ENCODE peak calls at places on chromosomes 4 and X, in ten cellular contexts. One of them, this sample, is unnamed.

GRCh38 chr4:3879681-3880594 is 113.8 kb downstream of the ADRA2C start:
- DNase-seq in NCI-H1417: peak
- DNase-seq in activated CD8-positive, alpha-beta memory T cell treated with anti-CD3 and anti-CD28 coated beads for 24 hours: peak
- DNase-seq in HFF-Myc: no peak
- DNase-seq in heart right ventricle: no peak
- DNase-seq in RPMI7951: no peak
- DNase-seq in cardiac muscle cell: no peak
- DNase-seq in activated CD4-positive, alpha-beta T cell treated with anti-CD3 and anti-CD28 coated beads, Interleukin-2, amount 50 U/mL, for 1 hour: peak
- DNase-seq in HEK293T: no peak
- DNase-seq in HT1080: no peak
- DNase-seq in this sample: no peak

GRCh38 chr4:74638689-74639088 is 155.6 kb downstream of the BTC start:
- DNase-seq in cardiac muscle cell: peak
- DNase-seq in NCI-H1417: no peak
- DNase-seq in heart right ventricle: no peak
- DNase-seq in activated CD8-positive, alpha-beta memory T cell treated with anti-CD3 and anti-CD28 coated beads for 24 hours: no peak
- DNase-seq in HFF-Myc: no peak
- DNase-seq in activated CD4-positive, alpha-beta T cell treated with anti-CD3 and anti-CD28 coated beads, Interleukin-2, amount 50 U/mL, for 1 hour: no peak
- DNase-seq in HEK293T: no peak
- DNase-seq in RPMI7951: no peak
- DNase-seq in HT1080: no peak
- DNase-seq in this sample: no peak

GRCh38 chr4:7070729-7071511 is 3.1 kb upstream of the GRPEL1 start:
- DNase-seq in activated CD4-positive, alpha-beta T cell treated with anti-CD3 and anti-CD28 coated beads, Interleukin-2, amount 50 U/mL, for 1 hour: peak
- DNase-seq in NCI-H1417: peak
- DNase-seq in HFF-Myc: no peak
- DNase-seq in heart right ventricle: peak
- DNase-seq in HT1080: peak
- DNase-seq in RPMI7951: peak
- DNase-seq in activated CD8-positive, alpha-beta memory T cell treated with anti-CD3 and anti-CD28 coated beads for 24 hours: peak
- DNase-seq in HEK293T: peak
- DNase-seq in cardiac muscle cell: peak
- DNase-seq in this sample: peak

GRCh38 chrX:131831185-131831520 is 191.9 kb upstream of the STK26 start:
- DNase-seq in HEK293T: no peak
- DNase-seq in RPMI7951: no peak
- DNase-seq in activated CD8-positive, alpha-beta memory T cell treated with anti-CD3 and anti-CD28 coated beads for 24 hours: no peak
- DNase-seq in cardiac muscle cell: no peak
- DNase-seq in HT1080: no peak
- DNase-seq in NCI-H1417: no peak
- DNase-seq in activated CD4-positive, alpha-beta T cell treated with anti-CD3 and anti-CD28 coated beads, Interleukin-2, amount 50 U/mL, for 1 hour: no peak
- DNase-seq in heart right ventricle: no peak
- DNase-seq in HFF-Myc: no peak
- DNase-seq in this sample: no peak

GRCh38 chr4:105171912-105172311 is 25.2 kb downstream of the TET2 start:
- DNase-seq in HEK293T: no peak
- DNase-seq in NCI-H1417: no peak
- DNase-seq in HFF-Myc: no peak
- DNase-seq in activated CD8-positive, alpha-beta memory T cell treated with anti-CD3 and anti-CD28 coated beads for 24 hours: no peak
- DNase-seq in heart right ventricle: no peak
- DNase-seq in activated CD4-positive, alpha-beta T cell treated with anti-CD3 and anti-CD28 coated beads, Interleukin-2, amount 50 U/mL, for 1 hour: no peak
- DNase-seq in HT1080: no peak
- DNase-seq in cardiac muscle cell: no peak
- DNase-seq in RPMI7951: no peak
- DNase-seq in this sample: no peak

GRCh38 chrX:24355095-24355494 is 5.3 kb upstream of the SUPT20HL1 start:
- DNase-seq in heart right ventricle: no peak
- DNase-seq in HEK293T: no peak
- DNase-seq in RPMI7951: peak
- DNase-seq in HFF-Myc: no peak
- DNase-seq in activated CD4-positive, alpha-beta T cell treated with anti-CD3 and anti-CD28 coated beads, Interleukin-2, amount 50 U/mL, for 1 hour: no peak
- DNase-seq in HT1080: peak
- DNase-seq in cardiac muscle cell: no peak
- DNase-seq in NCI-H1417: no peak
- DNase-seq in activated CD8-positive, alpha-beta memory T cell treated with anti-CD3 and anti-CD28 coated beads for 24 hours: no peak
- DNase-seq in this sample: no peak

GRCh38 chr4:128660361-128660964 is 149.0 kb upstream of the JADE1 start:
- DNase-seq in RPMI7951: peak
- DNase-seq in HEK293T: no peak
- DNase-seq in HT1080: no peak
- DNase-seq in cardiac muscle cell: peak
- DNase-seq in activated CD8-positive, alpha-beta memory T cell treated with anti-CD3 and anti-CD28 coated beads for 24 hours: no peak
- DNase-seq in NCI-H1417: no peak
- DNase-seq in heart right ventricle: no peak
- DNase-seq in activated CD4-positive, alpha-beta T cell treated with anti-CD3 and anti-CD28 coated beads, Interleukin-2, amount 50 U/mL, for 1 hour: no peak
- DNase-seq in HFF-Myc: no peak
- DNase-seq in this sample: no peak

GRCh38 chr4:7002336-7002735 is 40.8 kb upstream of the TADA2B start:
- DNase-seq in heart right ventricle: no peak
- DNase-seq in HEK293T: no peak
- DNase-seq in activated CD4-positive, alpha-beta T cell treated with anti-CD3 and anti-CD28 coated beads, Interleukin-2, amount 50 U/mL, for 1 hour: no peak
- DNase-seq in cardiac muscle cell: no peak
- DNase-seq in activated CD8-positive, alpha-beta memory T cell treated with anti-CD3 and anti-CD28 coated beads for 24 hours: no peak
- DNase-seq in RPMI7951: no peak
- DNase-seq in HFF-Myc: no peak
- DNase-seq in HT1080: no peak
- DNase-seq in NCI-H1417: no peak
- DNase-seq in this sample: no peak

This sample was measured in SK-N-DZ.